ENCODE peak calls at places on chromosome 12, in five cellular contexts. F is right lobe of liver; Q is NCI-H774; L is GM10248; G is stimulated activated naive CD4-positive, alpha-beta T cell. A is an unnamed sample.

GRCh38 chr12:2580821-2581220 is 213.9 kb upstream of the FKBP4 start:
- DNase-seq in G (no peak), F (no peak), L (no peak), Q (no peak), A (no peak)

GRCh38 chr12:130394906-130395305 is 57.2 kb downstream of the PIWIL1 start:
- DNase-seq in G (no peak), F (no peak), Q (no peak), L (no peak), A (no peak)

GRCh38 chr12:9647825-9648700 is 21.4 kb upstream of the CLEC2D start:
- DNase-seq in G (peak), Q (peak), F (peak), L (peak), A (peak)

GRCh38 chr12:47964102-47964723 is 817 bp downstream of the TMEM106C start:
- DNase-seq in G (no peak), L (no peak), F (no peak), Q (no peak), A (no peak)

GRCh38 chr12:54522213-54522612 is 24.7 kb downstream of the NCKAP1L start:
- DNase-seq in Q (no peak), F (no peak), L (no peak), G (no peak), A (no peak)

GRCh38 chr12:121708313-121709063 is 4.1 kb upstream of the TMEM120B start:
- DNase-seq in L (no peak), F (no peak), G (no peak), Q (no peak), A (no peak)

GRCh38 chr12:118183711-118184110 is 47.8 kb downstream of the PEBP1 start:
- DNase-seq in G (no peak), F (no peak), Q (no peak), L (no peak), A (no peak)

GRCh38 chr12:51904951-51905471 is 2.3 kb upstream of the ACVRL1 start:
- DNase-seq in Q (no peak), L (no peak), G (no peak), F (no peak), A (no peak)

GRCh38 chr12:84502180-84502857 is 410.3 kb downstream of the SLC6A15 start:
- DNase-seq in F (no peak), G (no peak), L (no peak), Q (no peak), A (no peak)

GRCh38 chr12:49345048-49345839 is 1.4 kb upstream of the DNAJC22 start:
- DNase-seq in F (peak), L (peak), G (no peak), Q (no peak), A (no peak)

GRCh38 chr12:23230899-23231298 is 605.9 kb downstream of the ETNK1 start:
- DNase-seq in Q (no peak), L (no peak), G (no peak), F (no peak), A (no peak)

GRCh38 chr12:42296503-42297109 is 29.3 kb downstream of the ZCRB1 start:
- DNase-seq in Q (no peak), F (no peak), G (no peak), L (no peak), A (no peak)

GRCh38 chr12:12901158-12901791 is 9.9 kb downstream of the GPRC5A start:
- DNase-seq in L (no peak), Q (no peak), G (no peak), F (no peak), A (no peak)

GRCh38 chr12:9906888-9907287 is 25.3 kb downstream of the CLEC2A start:
- DNase-seq in F (no peak), Q (no peak), G (no peak), L (no peak), A (no peak)

A was measured in KG1.